ENCODE peak calls at places on chromosomes 5 and 9, in four cellular contexts. U is H1, W is HCT116, L is GM12878. C is an unnamed sample.

GRCh38 chr5:1907616-1908015 is 24.9 kb upstream of the IRX4 start:
- DNase-seq in U (no peak), W (no peak), L (no peak), C (no peak)

GRCh38 chr5:98102926-98103325 is 670.5 kb upstream of the RGMB start:
- DNase-seq in U (no peak), W (no peak), L (no peak), C (no peak)

GRCh38 chr5:178078197-178078995 is 34.9 kb upstream of the N4BP3 start:
- DNase-seq in U (no peak), W (no peak), L (no peak), C (no peak)

GRCh38 chr9:734831-735511 is 106.5 kb upstream of the DMRT1 start:
- DNase-seq in U (no peak), W (no peak), L (no peak), C (no peak)

GRCh38 chr5:23884405-23884804 is 377.0 kb downstream of the PRDM9 start:
- DNase-seq in U (no peak), W (no peak), L (no peak), C (no peak)

GRCh38 chr5:172052454-172053236 is 46.2 kb upstream of the FBXW11 start:
- DNase-seq in U (no peak), W (no peak), L (no peak), C (no peak)

GRCh38 chr9:2727966-2728613 is 10.8 kb downstream of the KCNV2 start:
- DNase-seq in U (no peak), W (peak), L (peak), C (peak)

GRCh38 chr9:101029300-101030021 is 934 bp downstream of the PLPPR1 start:
- DNase-seq in U (no peak), W (no peak), L (no peak), C (peak)

GRCh38 chr5:156004754-156005153 is 322.2 kb upstream of the SGCD start:
- DNase-seq in U (no peak), W (no peak), L (no peak), C (no peak)

GRCh38 chr9:90953200-90953599 is 151.6 kb downstream of the SYK start:
- DNase-seq in U (no peak), W (no peak), L (no peak), C (no peak)

GRCh38 chr9:98214811-98215210 is 22.4 kb upstream of the CORO2A start:
- DNase-seq in U (no peak), W (no peak), L (no peak), C (no peak)

GRCh38 chr5:128464596-128464995 is 73.4 kb downstream of the FBN2 start:
- DNase-seq in U (no peak), W (no peak), L (no peak), C (no peak)

GRCh38 chr9:70602364-70603019 is 188.0 kb upstream of the KLF9 start:
- DNase-seq in U (peak), W (peak), L (peak), C (peak)

GRCh38 chr5:179762781-179763176 is 30.2 kb downstream of the MAML1 start:
- DNase-seq in U (no peak), W (no peak), L (no peak), C (no peak)

GRCh38 chr9:36018755-36019720 is 17.7 kb upstream of the RECK start:
- DNase-seq in U (no peak), W (no peak), L (no peak), C (peak)

GRCh38 chr9:36021968-36022367 is 14.7 kb upstream of the RECK start:
- DNase-seq in U (no peak), W (no peak), L (no peak), C (no peak)

GRCh38 chr9:36018129-36018528 is 18.6 kb upstream of the RECK start:
- DNase-seq in U (no peak), W (no peak), L (no peak), C (no peak)

GRCh38 chr9:36011379-36011778 is 25.3 kb upstream of the RECK start:
- DNase-seq in U (no peak), W (no peak), L (no peak), C (no peak)

DNA sequence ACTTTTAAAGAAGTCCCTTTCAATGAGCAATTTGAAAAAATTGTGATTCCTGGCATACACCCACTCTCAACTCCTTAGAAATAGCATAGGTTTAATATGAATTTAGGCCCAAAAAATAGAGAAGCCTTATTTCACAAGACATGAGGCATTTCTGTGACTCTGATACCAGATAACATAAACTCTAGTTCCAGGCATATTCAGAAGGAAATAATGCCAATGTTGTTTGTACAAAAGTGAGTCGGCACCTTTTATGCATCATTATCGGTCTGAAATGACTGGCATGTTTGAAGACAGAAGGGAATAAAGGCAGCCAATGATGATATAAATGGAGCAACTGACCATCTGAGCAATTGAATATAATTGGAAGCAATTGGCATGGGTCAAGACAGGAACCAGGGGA is 19.4 kb upstream of the RECK start:
- DNase-seq in U (no peak), W (no peak), L (no peak), C (no peak)
- TF ChIP-seq JUND in U (no peak), W (no peak), L (no peak), C (no peak)

DNA sequence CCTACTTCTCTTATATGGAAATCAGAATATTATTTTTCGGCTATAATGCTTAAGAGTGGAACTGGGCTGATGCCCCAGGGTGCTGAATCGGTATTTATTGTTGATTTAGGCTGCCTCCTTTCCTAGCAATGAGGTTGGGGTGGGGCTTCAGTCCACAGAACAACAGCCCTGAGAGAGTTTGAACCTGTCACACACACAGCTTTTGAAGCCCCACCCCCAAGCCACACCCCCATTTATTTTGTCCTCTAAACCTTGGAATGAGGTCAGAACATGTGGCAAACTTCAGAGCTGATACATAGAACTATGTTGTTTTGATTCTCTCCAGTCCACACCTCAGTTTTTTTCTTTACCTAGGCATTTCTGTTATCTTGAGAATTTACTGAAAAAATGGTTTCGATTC is 51.7 kb upstream of the CAMK4 start:
- DNase-seq in U (no peak), W (no peak), L (no peak), C (no peak)
- TF ChIP-seq JUND in U (no peak), W (no peak), L (no peak), C (no peak)

GRCh38 chr5:101018299-101018698 is 115.2 kb upstream of the ST8SIA4 start:
- DNase-seq in U (no peak), W (no peak), L (no peak), C (no peak)
- TF ChIP-seq JUND in U (no peak), W (no peak), L (no peak), C (no peak)

GRCh38 chr5:158812381-158812780 is 287.3 kb downstream of the EBF1 start:
- DNase-seq in U (no peak), W (no peak), L (peak), C (no peak)
- TF ChIP-seq JUND in U (no peak), W (no peak), L (no peak), C (no peak)

GRCh38 chr5:168471785-168472184 is 14.5 kb upstream of the RARS1 start:
- DNase-seq in U (no peak), W (no peak), L (no peak), C (no peak)
- TF ChIP-seq JUND in U (no peak), W (no peak), L (no peak), C (no peak)

GRCh38 chr5:219492-219891 is 1.4 kb downstream of the SDHA start:
- DNase-seq in U (no peak), W (no peak), L (no peak), C (no peak)

GRCh38 chr5:220008-220407 is 1.9 kb downstream of the SDHA start:
- DNase-seq in U (no peak), W (no peak), L (no peak), C (no peak)

GRCh38 chr5:217860-218456 is at the start of the genes CCDC127 and SDHA:
- DNase-seq in U (peak), W (peak), L (peak), C (peak)

GRCh38 chr5:213803-214395 is 4.1 kb downstream of the CCDC127 start:
- DNase-seq in U (no peak), W (no peak), L (no peak), C (no peak)

DNA sequence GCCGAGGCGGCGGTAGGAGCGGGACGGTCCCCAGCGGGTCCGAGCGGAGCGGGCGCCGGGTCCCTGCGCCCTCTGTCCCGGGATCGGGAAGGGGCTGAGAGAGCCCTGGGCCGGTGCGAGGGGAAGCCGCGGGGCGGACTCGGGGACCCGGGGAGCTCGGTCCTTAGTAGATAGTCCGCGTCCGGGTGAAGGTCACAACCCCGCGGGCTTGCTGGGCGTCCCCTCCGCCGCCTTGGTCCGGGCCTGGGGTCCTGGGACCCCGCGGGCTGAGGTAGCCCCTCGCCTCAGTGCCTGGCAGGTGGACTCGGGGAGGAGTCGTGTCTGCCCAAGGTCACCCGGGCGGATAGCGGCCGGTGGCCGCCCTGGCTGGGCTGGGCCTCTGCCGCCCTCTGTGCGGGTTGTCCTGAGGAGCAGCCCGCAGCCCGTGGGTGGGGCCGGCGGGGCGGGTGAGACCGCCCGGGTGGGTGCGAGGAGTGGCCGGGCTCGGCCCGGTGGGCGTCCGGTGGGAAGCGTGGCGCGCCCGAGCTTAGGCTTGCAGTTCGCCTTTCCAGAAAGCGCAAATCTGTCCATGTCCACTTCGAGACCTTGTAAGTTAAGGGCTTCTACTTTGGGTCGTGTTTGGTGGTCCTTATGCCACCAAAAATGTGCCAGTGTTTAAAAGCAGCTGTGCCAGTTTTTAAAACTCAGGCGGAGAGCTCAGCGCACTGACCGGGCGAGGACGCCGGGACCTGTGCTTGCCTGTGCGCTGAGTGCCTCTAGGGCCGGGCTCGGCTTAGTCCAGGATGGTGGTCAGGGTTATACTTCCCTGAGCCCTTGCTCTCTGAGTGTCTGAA is 553 bp downstream of the SDHA start:
- DNase-seq in U (no peak), W (no peak), L (no peak), C (peak)
- TF ChIP-seq JUND in U (no peak), W (no peak), L (no peak), C (no peak)

DNA sequence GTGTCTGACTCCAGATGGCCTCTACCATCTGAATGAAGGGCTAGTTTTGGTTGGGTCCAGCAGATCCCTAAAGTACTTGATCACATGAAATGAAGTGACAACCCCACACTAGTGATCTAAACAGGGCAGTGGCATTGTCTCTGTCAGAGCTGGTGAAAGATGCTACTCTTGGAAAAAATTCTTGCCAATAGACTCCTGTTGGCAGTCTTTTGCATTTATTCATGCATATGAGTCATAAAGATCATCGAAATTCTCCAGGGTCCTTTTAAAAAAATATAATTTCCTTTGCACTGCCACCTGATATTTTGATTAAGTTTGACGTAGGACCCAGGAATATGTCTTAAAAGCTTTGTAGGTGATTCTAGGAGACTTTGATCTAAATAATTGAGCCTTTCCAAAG is 135.1 kb upstream of the ELL2 start:
- DNase-seq in U (no peak), W (no peak), L (no peak), C (no peak)
- TF ChIP-seq JUND in U (no peak), W (no peak), L (no peak), C (peak)

DNA sequence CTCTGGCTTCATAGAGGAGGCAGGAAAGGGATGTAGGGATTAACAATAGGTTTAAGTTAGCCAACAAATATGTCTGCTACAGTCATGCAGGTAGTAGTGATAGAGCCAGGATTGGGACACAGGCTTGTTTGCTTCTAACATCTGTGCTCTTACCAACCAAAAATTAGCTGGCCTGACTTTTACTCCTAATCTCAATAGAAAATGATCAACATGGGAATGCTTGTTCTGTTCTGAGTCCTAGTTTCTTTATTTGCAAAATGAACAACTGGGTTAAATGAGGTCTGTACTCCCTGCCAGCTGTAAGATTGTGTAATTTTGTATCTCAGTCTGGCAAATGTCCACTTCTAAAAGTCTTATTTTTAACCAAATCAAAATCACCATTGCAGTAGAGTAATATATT is 216.9 kb downstream of the NMUR2 start:
- DNase-seq in U (no peak), W (no peak), L (no peak), C (no peak)
- TF ChIP-seq JUND in U (no peak), W (no peak), L (no peak), C (no peak)

DNA sequence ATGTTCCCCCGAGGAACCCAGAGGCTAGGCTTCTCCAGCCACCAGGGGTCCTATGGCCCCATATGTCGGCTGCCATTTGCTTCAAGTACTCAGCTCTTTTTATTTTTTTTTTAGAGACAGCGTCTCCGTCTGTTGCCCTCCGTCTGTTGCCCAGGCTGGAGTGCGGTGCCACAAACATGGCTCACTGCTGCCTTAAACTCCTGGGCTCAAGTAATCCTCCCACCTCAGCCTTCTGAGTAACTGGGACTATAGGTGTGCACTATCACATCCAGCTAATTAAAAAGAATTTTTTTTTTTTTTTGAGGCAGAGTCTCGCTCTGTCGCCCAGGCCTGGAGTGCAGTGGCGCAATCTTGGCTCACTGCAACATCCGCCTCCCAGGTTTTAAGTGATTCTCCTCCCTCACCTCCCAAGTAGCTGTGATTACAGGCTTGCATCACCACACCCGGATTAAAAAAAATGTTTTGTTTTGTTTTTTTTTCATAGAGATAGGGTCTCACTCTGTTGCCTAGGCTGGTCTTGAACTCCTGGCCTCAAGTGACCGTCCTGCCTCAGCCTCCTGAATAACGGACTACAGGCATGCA is 8.9 kb downstream of the CERCAM start:
- DNase-seq in U (no peak), W (no peak), L (no peak), C (no peak)
- TF ChIP-seq JUND in U (no peak), W (no peak), L (no peak), C (no peak)

C was measured in SK-N-SH.